ENCODE peak calls at places on chromosome 20, in seven cellular contexts. S is stimulated activated CD4-positive, alpha-beta T cell treated with anti-CD3 and anti-CD28 coated beads, TNF-alpha, amount 100 ng/mL, for 48 hours; D is NCI-H446; P is GM23248; C is Karpas-422; A is endothelial cell; M is NCI-H774. E is an unnamed sample.
A peak's percentile ranks its signal among the peaks of the same experiment; 100 is the strongest.

GRCh38 chr20:49291200-49291599 is 13.3 kb upstream of the ZNFX1 start:
- DNase-seq in A (no peak), D (no peak), C (peak; percentile 57), P (no peak), M (no peak), S (no peak), E (no peak)

GRCh38 chr20:38130687-38131587 is 34.1 kb downstream of the TGM2 start:
- DNase-seq in D (no peak), P (no peak), C (no peak), A (no peak), S (no peak), M (no peak), E (no peak)

GRCh38 chr20:24405810-24406209 is 63.6 kb upstream of the SYNDIG1 start:
- DNase-seq in M (no peak), C (no peak), D (no peak), A (no peak), P (no peak), S (no peak), E (no peak)

GRCh38 chr20:57517904-57518303 is 7.0 kb downstream of the CTCFL start:
- DNase-seq in D (no peak), C (no peak), M (no peak), P (no peak), S (no peak), A (no peak), E (no peak)

GRCh38 chr20:37475258-37475657 is 45.8 kb upstream of the NNAT start:
- DNase-seq in M (no peak), A (no peak), S (no peak), C (peak; percentile 73), P (no peak), D (peak; percentile 62), E (peak; percentile 4)

GRCh38 chr20:20513720-20514119 is 145.8 kb downstream of the INSM1 start:
- DNase-seq in S (no peak), C (no peak), P (no peak), M (no peak), A (no peak), D (peak; percentile 54), E (no peak)

GRCh38 chr20:13638162-13638495 is 603 bp downstream of the TASP1 start:
- DNase-seq in D (no peak), P (no peak), M (no peak), A (no peak), S (no peak), C (no peak), E (no peak)

GRCh38 chr20:38790210-38791053 is 15.1 kb upstream of the PPP1R16B start:
- DNase-seq in C (peak; percentile 59), S (no peak), A (peak; percentile 32), P (peak; percentile 54), D (peak; percentile 70), M (peak; percentile 44), E (peak; percentile 53)

GRCh38 chr20:32575227-32575581 is 9.9 kb downstream of the NOL4L start:
- DNase-seq in M (no peak), S (no peak), A (no peak), P (peak; percentile 38), D (no peak), C (no peak), E (no peak)

GRCh38 chr20:33852971-33853813 is 42.0 kb downstream of the CHMP4B start:
- DNase-seq in A (no peak), P (no peak), C (no peak), S (no peak), D (no peak), M (no peak), E (no peak)

GRCh38 chr20:33568378-33569289 is 78.7 kb downstream of the CBFA2T2 start:
- DNase-seq in D (peak; percentile 79), A (peak; percentile 47), S (no peak), P (peak; percentile 22), C (peak; percentile 85), M (peak; percentile 97), E (peak; percentile 99)

GRCh38 chr20:30630761-30631160 is 626.7 kb upstream of the DEFB115 start:
- DNase-seq in M (no peak), S (no peak), A (no peak), P (no peak), C (no peak), D (no peak), E (no peak)

GRCh38 chr20:14223806-14224205 is 113.6 kb downstream of the FLRT3 start:
- DNase-seq in M (no peak), S (no peak), P (no peak), A (no peak), C (no peak), D (no peak), E (no peak)

GRCh38 chr20:8788831-8789230 is 280.1 kb upstream of the PLCB4 start:
- DNase-seq in C (no peak), M (no peak), P (no peak), A (no peak), S (no peak), D (no peak), E (no peak)

GRCh38 chr20:20031790-20032189 is 14.6 kb downstream of the NAA20 start:
- DNase-seq in P (no peak), D (no peak), A (no peak), S (no peak), M (no peak), C (no peak), E (no peak)

GRCh38 chr20:17495826-17496225 is 35.4 kb downstream of the BFSP1 start:
- DNase-seq in D (no peak), A (no peak), M (no peak), P (no peak), S (no peak), C (no peak), E (no peak)

E was measured in OCI-LY7.